ENCODE peak calls at places on chromosomes 11 and 22, in five cellular contexts. X is activated CD4-positive, alpha-beta T cell treated with anti-CD3 and anti-CD28 coated beads, Interleukin-2, amount 50 U/mL, for 1 hour; J is colonic mucosa; F is stromal cell of bone marrow; G is left ventricle myocardium inferior. Z is an unnamed sample.

GRCh38 chr11:19499999-19500398 is 212.6 kb upstream of the NAV2 start:
- DNase-seq in X (no peak), J (no peak), F (peak), G (no peak), Z (no peak)

GRCh38 chr11:2687223-2687530 is 12.6 kb downstream of the KCNQ1OT1 start:
- DNase-seq in X (no peak), J (no peak), F (no peak), G (no peak), Z (no peak)

GRCh38 chr22:39114157-39114511 is 17.1 kb downstream of the APOBEC3H start:
- DNase-seq in X (no peak), J (no peak), F (no peak), G (no peak), Z (no peak)

GRCh38 chr22:41305646-41306045 is 4.3 kb downstream of the ZC3H7B start:
- DNase-seq in X (no peak), J (no peak), F (peak), G (no peak), Z (peak)

GRCh38 chr11:111518668-111519067 is 4.1 kb downstream of the HOATZ start:
- DNase-seq in X (no peak), J (no peak), F (no peak), G (no peak), Z (no peak)

GRCh38 chr11:10858505-10859360 is 880 bp upstream of the ZBED5 start:
- DNase-seq in X (peak), J (peak), F (no peak), G (peak), Z (peak)

GRCh38 chr11:111793863-111794262 is 27.7 kb upstream of the PPP2R1B start:
- DNase-seq in X (no peak), J (no peak), F (peak), G (no peak), Z (peak)

GRCh38 chr11:119696378-119697157 is 32.4 kb downstream of the NECTIN1 start:
- DNase-seq in X (no peak), J (peak), F (no peak), G (no peak), Z (no peak)

GRCh38 chr22:39254789-39255298 is 10.1 kb upstream of the PDGFB start:
- DNase-seq in X (peak), J (no peak), F (no peak), G (no peak), Z (no peak)

GRCh38 chr11:106021181-106021966 is 666 bp downstream of the MSANTD4 start:
- DNase-seq in X (no peak), J (no peak), F (peak), G (no peak), Z (no peak)

GRCh38 chr22:19844423-19845368 is 10.0 kb downstream of the GNB1L start:
- DNase-seq in X (no peak), J (peak), F (peak), G (peak), Z (peak)

GRCh38 chr11:75107187-75107586 is 10.5 kb upstream of the OR2AT4 start:
- DNase-seq in X (no peak), J (no peak), F (no peak), G (no peak), Z (no peak)

GRCh38 chr11:128555606-128556005 is 31.8 kb downstream of the ETS1 start:
- DNase-seq in X (no peak), J (no peak), F (no peak), G (no peak), Z (peak)

GRCh38 chr11:58772719-58773285 is 41.1 kb upstream of the GLYAT start:
- DNase-seq in X (no peak), J (no peak), F (no peak), G (no peak), Z (no peak)

GRCh38 chr22:29481265-29482000 is 1.4 kb downstream of the NEFH start:
- DNase-seq in X (no peak), J (no peak), F (no peak), G (no peak), Z (no peak)

GRCh38 chr22:20106205-20106848 is 9.6 kb upstream of the RANBP1 start:
- DNase-seq in X (no peak), J (no peak), F (no peak), G (peak), Z (no peak)

Z was measured in foreskin melanocyte.